ENCODE peak calls at places on chromosome 1, in six cellular contexts. Q is stimulated activated CD8-positive, alpha-beta memory T cell treated with anti-CD3 and anti-CD28 coated beads, Interleukin-15, amount 100 ng/mL, for 1 hour; A is activated naive CD4-positive, alpha-beta T cell; E is NCI-H510A treated with DMSO at 0.1 percent for 48 hours; D is amniotic stem cell; B is HTR-8/SVneo. N is an unnamed sample.

GRCh38 chr1:31029031-31029430 is 36.5 kb downstream of the PUM1 start:
- DNase-seq in Q (no peak), A (no peak), E (no peak), D (no peak), B (no peak), N (no peak)

GRCh38 chr1:55428944-55429931 is 214.1 kb upstream of the USP24 start:
- DNase-seq in Q (no peak), A (no peak), E (no peak), D (peak), B (peak), N (no peak)

GRCh38 chr1:8443558-8444194 is 125.8 kb downstream of the SLC45A1 start:
- DNase-seq in Q (no peak), A (no peak), E (no peak), D (no peak), B (no peak), N (no peak)

GRCh38 chr1:53573522-53573921 is 114.3 kb downstream of the DMRTB1 start:
- DNase-seq in Q (no peak), A (no peak), E (no peak), D (no peak), B (no peak), N (no peak)

GRCh38 chr1:47031585-47031984 is 8.1 kb downstream of the CYP4X1 start:
- DNase-seq in Q (no peak), A (no peak), E (no peak), D (no peak), B (no peak), N (no peak)

GRCh38 chr1:4284976-4285375 is 369.4 kb upstream of the AJAP1 start:
- DNase-seq in Q (no peak), A (no peak), E (no peak), D (no peak), B (no peak), N (no peak)

GRCh38 chr1:44867801-44868200 is 24.7 kb upstream of the PTCH2 start:
- DNase-seq in Q (no peak), A (no peak), E (no peak), D (no peak), B (no peak), N (no peak)

GRCh38 chr1:61255324-61255703 is 173.0 kb downstream of the NFIA start:
- DNase-seq in Q (no peak), A (no peak), E (no peak), D (no peak), B (no peak), N (no peak)

GRCh38 chr1:225651376-225651871 is 1.5 kb downstream of the ENAH start:
- DNase-seq in Q (no peak), A (no peak), E (no peak), D (no peak), B (peak), N (no peak)

GRCh38 chr1:65263286-65263685 is 46.1 kb upstream of the DNAJC6 start:
- DNase-seq in Q (no peak), A (no peak), E (no peak), D (no peak), B (no peak), N (no peak)

GRCh38 chr1:35637401-35637809 is 3.9 kb downstream of the PSMB2 start:
- DNase-seq in Q (no peak), A (no peak), E (peak), D (no peak), B (no peak), N (peak)

GRCh38 chr1:209652873-209653401 is 712 bp upstream of the LAMB3 start:
- DNase-seq in Q (no peak), A (no peak), E (peak), D (no peak), B (peak), N (no peak)

GRCh38 chr1:101071470-101071886 is 45.9 kb upstream of the DPH5 start:
- DNase-seq in Q (no peak), A (no peak), E (peak), D (no peak), B (no peak), N (no peak)

GRCh38 chr1:218171302-218171893 is 113.7 kb upstream of the RRP15 start:
- DNase-seq in Q (no peak), A (no peak), E (peak), D (peak), B (peak), N (no peak)

GRCh38 chr1:116919802-116920201 is 10.1 kb downstream of the PTGFRN start:
- DNase-seq in Q (no peak), A (no peak), E (peak), D (no peak), B (no peak), N (no peak)

GRCh38 chr1:38474738-38475623 is 384.6 kb downstream of the RRAGC start:
- DNase-seq in Q (no peak), A (no peak), E (no peak), D (no peak), B (no peak), N (no peak)

GRCh38 chr1:60828944-60829343 is 253.4 kb upstream of the NFIA start:
- DNase-seq in Q (no peak), A (no peak), E (no peak), D (no peak), B (no peak), N (no peak)

GRCh38 chr1:16066245-16066644 is 7.2 kb downstream of the FAM131C start:
- DNase-seq in Q (no peak), A (no peak), E (no peak), D (no peak), B (no peak), N (no peak)

GRCh38 chr1:182702826-182703524 is 18.6 kb upstream of the RGS8 start:
- DNase-seq in Q (no peak), A (no peak), E (peak), D (no peak), B (no peak), N (no peak)

N was measured in D721Med.